ENCODE peak calls at places on chromosome 10, in nine cellular contexts. One of them, this sample, is unnamed.
A peak's percentile ranks its signal among the peaks of the same experiment; 100 is the strongest.

GRCh38 chr10:26682926-26683325 is 14.6 kb upstream of the PDSS1 start:
- DNase-seq in Peyer's patch: no peak
- DNase-seq in ovary: no peak
- DNase-seq in HCT116: no peak
- DNase-seq in H7: no peak
- DNase-seq in uterus: no peak
- DNase-seq in skeletal muscle cell: no peak
- DNase-seq in GM12878: no peak
- DNase-seq in psoas muscle: no peak
- DNase-seq in this sample: no peak

GRCh38 chr10:111824128-111824527 is 359.4 kb downstream of the GPAM start:
- DNase-seq in Peyer's patch: no peak
- DNase-seq in ovary: no peak
- DNase-seq in HCT116: no peak
- DNase-seq in H7: no peak
- DNase-seq in uterus: no peak
- DNase-seq in skeletal muscle cell: no peak
- DNase-seq in GM12878: no peak
- DNase-seq in psoas muscle: no peak
- DNase-seq in this sample: no peak

GRCh38 chr10:97714401-97715258 is 1.1 kb downstream of the MARVELD1 start:
- DNase-seq in Peyer's patch: peak; percentile 18
- DNase-seq in ovary: peak; percentile 87
- DNase-seq in HCT116: no peak
- DNase-seq in H7: peak; percentile 87
- DNase-seq in uterus: peak; percentile 82
- DNase-seq in skeletal muscle cell: peak; percentile 43
- DNase-seq in GM12878: no peak
- DNase-seq in psoas muscle: peak; percentile 78
- DNase-seq in this sample: no peak

GRCh38 chr10:132452216-132452650 is 55.2 kb downstream of the PWWP2B start:
- DNase-seq in Peyer's patch: peak; percentile 39
- DNase-seq in ovary: peak; percentile 25
- DNase-seq in HCT116: no peak
- DNase-seq in H7: peak; percentile 78
- DNase-seq in uterus: no peak
- DNase-seq in skeletal muscle cell: no peak
- DNase-seq in GM12878: no peak
- DNase-seq in psoas muscle: peak; percentile 16
- DNase-seq in this sample: no peak

GRCh38 chr10:131015271-131015670 is 296.2 kb downstream of the TCERG1L start:
- DNase-seq in Peyer's patch: no peak
- DNase-seq in ovary: no peak
- DNase-seq in HCT116: no peak
- DNase-seq in H7: no peak
- DNase-seq in uterus: no peak
- DNase-seq in skeletal muscle cell: no peak
- DNase-seq in GM12878: no peak
- DNase-seq in psoas muscle: no peak
- DNase-seq in this sample: no peak

GRCh38 chr10:69901022-69901421 is 99.3 kb downstream of the COL13A1 start:
- DNase-seq in Peyer's patch: no peak
- DNase-seq in ovary: no peak
- DNase-seq in HCT116: no peak
- DNase-seq in H7: no peak
- DNase-seq in uterus: no peak
- DNase-seq in skeletal muscle cell: no peak
- DNase-seq in GM12878: no peak
- DNase-seq in psoas muscle: peak; percentile 61
- DNase-seq in this sample: no peak

GRCh38 chr10:88728107-88728763 is 22.2 kb downstream of the LIPK start:
- DNase-seq in Peyer's patch: no peak
- DNase-seq in ovary: no peak
- DNase-seq in HCT116: peak; percentile 54
- DNase-seq in H7: peak; percentile 71
- DNase-seq in uterus: no peak
- DNase-seq in skeletal muscle cell: no peak
- DNase-seq in GM12878: no peak
- DNase-seq in psoas muscle: no peak
- DNase-seq in this sample: no peak

GRCh38 chr10:43594944-43595589 is 11.2 kb upstream of the ZNF485 start:
- DNase-seq in Peyer's patch: no peak
- DNase-seq in ovary: no peak
- DNase-seq in HCT116: no peak
- DNase-seq in H7: no peak
- DNase-seq in uterus: no peak
- DNase-seq in skeletal muscle cell: no peak
- DNase-seq in GM12878: peak; percentile 84
- DNase-seq in psoas muscle: no peak
- DNase-seq in this sample: peak; percentile 80

GRCh38 chr10:30028006-30028441 is 31.4 kb downstream of the JCAD start:
- DNase-seq in Peyer's patch: peak; percentile 22
- DNase-seq in ovary: peak; percentile 32
- DNase-seq in HCT116: no peak
- DNase-seq in H7: no peak
- DNase-seq in uterus: peak; percentile 74
- DNase-seq in skeletal muscle cell: no peak
- DNase-seq in GM12878: no peak
- DNase-seq in psoas muscle: no peak
- DNase-seq in this sample: no peak

GRCh38 chr10:46255696-46256355 is 31.0 kb upstream of the ANTXRL start:
- DNase-seq in Peyer's patch: peak; percentile 62
- DNase-seq in ovary: no peak
- DNase-seq in HCT116: peak; percentile 54
- DNase-seq in H7: peak; percentile 92
- DNase-seq in uterus: peak; percentile 51
- DNase-seq in skeletal muscle cell: no peak
- DNase-seq in GM12878: no peak
- DNase-seq in psoas muscle: peak; percentile 61
- DNase-seq in this sample: no peak

GRCh38 chr10:99843310-99843709 is 60.9 kb downstream of the ABCC2 start:
- DNase-seq in Peyer's patch: no peak
- DNase-seq in ovary: no peak
- DNase-seq in HCT116: no peak
- DNase-seq in H7: no peak
- DNase-seq in uterus: no peak
- DNase-seq in skeletal muscle cell: no peak
- DNase-seq in GM12878: no peak
- DNase-seq in psoas muscle: no peak
- DNase-seq in this sample: no peak

GRCh38 chr10:27341001-27341400 is 100.4 kb upstream of the ACBD5 start:
- DNase-seq in Peyer's patch: no peak
- DNase-seq in ovary: no peak
- DNase-seq in HCT116: no peak
- DNase-seq in H7: no peak
- DNase-seq in uterus: no peak
- DNase-seq in skeletal muscle cell: no peak
- DNase-seq in GM12878: no peak
- DNase-seq in psoas muscle: no peak
- DNase-seq in this sample: no peak

GRCh38 chr10:73837072-73837471 is 25.7 kb upstream of the NDST2 start:
- DNase-seq in Peyer's patch: no peak
- DNase-seq in ovary: no peak
- DNase-seq in HCT116: no peak
- DNase-seq in H7: no peak
- DNase-seq in uterus: no peak
- DNase-seq in skeletal muscle cell: no peak
- DNase-seq in GM12878: no peak
- DNase-seq in psoas muscle: no peak
- DNase-seq in this sample: no peak

GRCh38 chr10:89535185-89536012 is at the start of gene SLC16A12:
- DNase-seq in Peyer's patch: no peak
- DNase-seq in ovary: peak; percentile 28
- DNase-seq in HCT116: no peak
- DNase-seq in H7: peak; percentile 88
- DNase-seq in uterus: no peak
- DNase-seq in skeletal muscle cell: no peak
- DNase-seq in GM12878: no peak
- DNase-seq in psoas muscle: peak; percentile 23
- DNase-seq in this sample: no peak

GRCh38 chr10:30502266-30503058 is 68.5 kb downstream of the MAP3K8 start:
- DNase-seq in Peyer's patch: peak; percentile 84
- DNase-seq in ovary: no peak
- DNase-seq in HCT116: no peak
- DNase-seq in H7: no peak
- DNase-seq in uterus: no peak
- DNase-seq in skeletal muscle cell: no peak
- DNase-seq in GM12878: no peak
- DNase-seq in psoas muscle: no peak
- DNase-seq in this sample: no peak

DNA sequence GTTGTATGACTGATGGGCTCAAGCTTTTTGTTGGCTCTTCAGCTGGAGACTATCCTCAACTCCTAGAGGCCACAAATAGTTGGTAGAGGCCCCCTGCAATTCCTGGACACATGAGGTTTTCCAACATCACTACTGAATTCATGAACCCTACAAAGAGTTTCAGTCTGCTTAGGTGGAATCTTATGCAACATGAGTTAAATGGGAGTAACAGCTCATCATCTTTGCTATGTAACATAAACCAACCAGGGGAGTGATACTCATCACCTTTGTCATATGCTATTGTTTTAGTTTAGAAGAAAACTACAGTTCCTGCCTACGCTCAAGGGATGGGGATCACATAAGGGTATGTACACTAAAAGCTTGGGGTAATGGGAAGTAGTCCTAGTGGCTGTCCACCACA is 729.4 kb downstream of the SORCS1 start:
- DNase-seq in Peyer's patch: no peak
- DNase-seq in ovary: no peak
- DNase-seq in HCT116: no peak
- DNase-seq in H7: no peak
- DNase-seq in uterus: no peak
- DNase-seq in skeletal muscle cell: no peak
- DNase-seq in GM12878: no peak
- DNase-seq in psoas muscle: no peak
- DNase-seq in this sample: no peak
- H3K4me3 ChIP-seq in Peyer's patch: no peak overlapping the region
- H3K4me3 ChIP-seq in ovary: no peak overlapping the region
- H3K4me3 ChIP-seq in HCT116: no peak overlapping the region
- H3K4me3 ChIP-seq in H7: no peak overlapping the region
- H3K4me3 ChIP-seq in uterus: no peak overlapping the region
- H3K4me3 ChIP-seq in skeletal muscle cell: no peak overlapping the region
- H3K4me3 ChIP-seq in GM12878: no peak overlapping the region
- H3K4me3 ChIP-seq in psoas muscle: no peak overlapping the region
- H3K4me3 ChIP-seq in this sample: no peak overlapping the region

GRCh38 chr10:18341063-18341462 is 200.8 kb downstream of the CACNB2 start:
- DNase-seq in Peyer's patch: no peak
- DNase-seq in ovary: no peak
- DNase-seq in HCT116: no peak
- DNase-seq in H7: no peak
- DNase-seq in uterus: no peak
- DNase-seq in skeletal muscle cell: no peak
- DNase-seq in GM12878: no peak
- DNase-seq in psoas muscle: no peak
- DNase-seq in this sample: no peak
- H3K4me3 ChIP-seq in Peyer's patch: peak overlapping the region; percentile 41
- H3K4me3 ChIP-seq in ovary: peak overlapping the region; percentile 27
- H3K4me3 ChIP-seq in HCT116: no peak overlapping the region
- H3K4me3 ChIP-seq in H7: no peak overlapping the region
- H3K4me3 ChIP-seq in uterus: peak overlapping the region; percentile 29
- H3K4me3 ChIP-seq in skeletal muscle cell: peak overlapping the region; percentile 14
- H3K4me3 ChIP-seq in GM12878: no peak overlapping the region
- H3K4me3 ChIP-seq in psoas muscle: peak overlapping the region; percentile 33
- H3K4me3 ChIP-seq in this sample: no peak overlapping the region

GRCh38 chr10:95286707-95287106 is 4.1 kb downstream of the PDLIM1 start:
- DNase-seq in Peyer's patch: no peak
- DNase-seq in ovary: no peak
- DNase-seq in HCT116: no peak
- DNase-seq in H7: no peak
- DNase-seq in uterus: no peak
- DNase-seq in skeletal muscle cell: no peak
- DNase-seq in GM12878: no peak
- DNase-seq in psoas muscle: no peak
- DNase-seq in this sample: no peak
- H3K4me3 ChIP-seq in Peyer's patch: peak overlapping the region; percentile 83
- H3K4me3 ChIP-seq in ovary: no peak overlapping the region
- H3K4me3 ChIP-seq in HCT116: no peak overlapping the region
- H3K4me3 ChIP-seq in H7: no peak overlapping the region
- H3K4me3 ChIP-seq in uterus: no peak overlapping the region
- H3K4me3 ChIP-seq in skeletal muscle cell: no peak overlapping the region
- H3K4me3 ChIP-seq in GM12878: peak overlapping the region; percentile 97
- H3K4me3 ChIP-seq in psoas muscle: peak overlapping the region; percentile 95
- H3K4me3 ChIP-seq in this sample: no peak overlapping the region

GRCh38 chr10:83527934-83528333 is 611.4 kb upstream of the GHITM start:
- DNase-seq in Peyer's patch: no peak
- DNase-seq in ovary: no peak
- DNase-seq in HCT116: no peak
- DNase-seq in H7: no peak
- DNase-seq in uterus: no peak
- DNase-seq in skeletal muscle cell: no peak
- DNase-seq in GM12878: no peak
- DNase-seq in psoas muscle: no peak
- DNase-seq in this sample: no peak
- H3K4me3 ChIP-seq in Peyer's patch: no peak overlapping the region
- H3K4me3 ChIP-seq in ovary: no peak overlapping the region
- H3K4me3 ChIP-seq in HCT116: no peak overlapping the region
- H3K4me3 ChIP-seq in H7: no peak overlapping the region
- H3K4me3 ChIP-seq in uterus: no peak overlapping the region
- H3K4me3 ChIP-seq in skeletal muscle cell: no peak overlapping the region
- H3K4me3 ChIP-seq in GM12878: no peak overlapping the region
- H3K4me3 ChIP-seq in psoas muscle: no peak overlapping the region
- H3K4me3 ChIP-seq in this sample: no peak overlapping the region

DNA sequence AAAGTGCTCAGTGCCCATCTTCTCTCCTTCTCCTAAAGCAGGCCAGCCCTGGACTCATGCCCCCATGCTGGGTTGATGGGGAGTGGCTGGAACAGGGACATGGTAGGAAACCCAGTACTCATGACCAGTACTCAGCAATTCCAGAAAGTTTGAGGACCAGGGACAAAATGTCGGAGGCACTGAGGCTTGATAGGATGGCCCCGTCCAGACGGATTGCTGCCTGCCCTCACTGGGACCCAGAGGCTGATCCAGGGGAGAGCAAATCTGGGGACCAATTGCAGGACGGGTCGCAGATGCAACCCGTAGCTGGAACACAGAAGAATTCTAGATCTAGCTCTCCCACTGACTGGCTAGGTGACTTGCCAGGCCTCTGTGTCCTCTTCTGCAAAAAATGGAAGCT is 5.1 kb downstream of the ZCCHC24 start:
- DNase-seq in Peyer's patch: no peak
- DNase-seq in ovary: peak; percentile 7
- DNase-seq in HCT116: no peak
- DNase-seq in H7: peak; percentile 30
- DNase-seq in uterus: no peak
- DNase-seq in skeletal muscle cell: no peak
- DNase-seq in GM12878: no peak
- DNase-seq in psoas muscle: no peak
- DNase-seq in this sample: no peak
- H3K4me3 ChIP-seq in Peyer's patch: no peak overlapping the region
- H3K4me3 ChIP-seq in ovary: no peak overlapping the region
- H3K4me3 ChIP-seq in HCT116: no peak overlapping the region
- H3K4me3 ChIP-seq in H7: no peak overlapping the region
- H3K4me3 ChIP-seq in uterus: no peak overlapping the region
- H3K4me3 ChIP-seq in skeletal muscle cell: no peak overlapping the region
- H3K4me3 ChIP-seq in GM12878: no peak overlapping the region
- H3K4me3 ChIP-seq in psoas muscle: peak overlapping the region; percentile 33
- H3K4me3 ChIP-seq in this sample: no peak overlapping the region

GRCh38 chr10:13706604-13707003 is 119.8 kb downstream of the PRPF18 start:
- DNase-seq in Peyer's patch: no peak
- DNase-seq in ovary: no peak
- DNase-seq in HCT116: no peak
- DNase-seq in H7: no peak
- DNase-seq in uterus: no peak
- DNase-seq in skeletal muscle cell: no peak
- DNase-seq in GM12878: no peak
- DNase-seq in psoas muscle: no peak
- DNase-seq in this sample: no peak
- H3K4me3 ChIP-seq in Peyer's patch: peak overlapping the region; percentile 61
- H3K4me3 ChIP-seq in ovary: peak overlapping the region; percentile 54
- H3K4me3 ChIP-seq in HCT116: no peak overlapping the region
- H3K4me3 ChIP-seq in H7: peak overlapping the region; percentile 24
- H3K4me3 ChIP-seq in uterus: peak overlapping the region; percentile 38
- H3K4me3 ChIP-seq in skeletal muscle cell: peak overlapping the region; percentile 75
- H3K4me3 ChIP-seq in GM12878: peak overlapping the region; percentile 86
- H3K4me3 ChIP-seq in psoas muscle: peak overlapping the region; percentile 63
- H3K4me3 ChIP-seq in this sample: peak overlapping the region; percentile 60

This sample was measured in GM12864.